ENCODE peak calls at places on chromosomes 7 and 10, in eight cellular contexts. N is A549, Z is stomach, X is heart left ventricle, J is endothelial cell, M is fibroblast of pulmonary artery, O is MCF 10A, U is HFFc6. W is an unnamed sample.
A peak's percentile ranks its signal among the peaks of the same experiment; 100 is the strongest.

GRCh38 chr7:43554423-43554822 is 28.5 kb upstream of the STK17A start:
- DNase-seq in M (no peak), Z (no peak), O (no peak), N (no peak), U (no peak), X (no peak), J (no peak), W (no peak)

GRCh38 chr7:55100172-55100961 is 81.5 kb downstream of the EGFR start:
- DNase-seq in O (no peak), X (peak; percentile 90), Z (peak; percentile 83), U (no peak), N (no peak), J (no peak), M (peak; percentile 38), W (no peak)

GRCh38 chr7:5451391-5451790 is 27.8 kb upstream of the TNRC18 start:
- DNase-seq in U (no peak), X (no peak), M (no peak), N (no peak), O (no peak), Z (no peak), J (no peak), W (no peak)

GRCh38 chr10:87053121-87053520 is 33.0 kb downstream of the FAM25A start:
- DNase-seq in O (no peak), X (peak; percentile 36), N (no peak), U (no peak), J (no peak), Z (peak; percentile 45), M (no peak), W (no peak)

GRCh38 chr7:146961617-146962016 is 845.0 kb downstream of the CNTNAP2 start:
- DNase-seq in N (no peak), Z (no peak), O (peak; percentile 56), M (peak; percentile 90), U (no peak), X (peak; percentile 11), J (no peak), W (no peak)

GRCh38 chr7:50748472-50748871 is 34.2 kb downstream of the GRB10 start:
- DNase-seq in U (no peak), M (no peak), X (no peak), N (no peak), O (no peak), Z (no peak), J (no peak), W (no peak)

GRCh38 chr7:117834983-117835664 is 38.1 kb downstream of the CTTNBP2 start:
- DNase-seq in J (no peak), N (no peak), M (no peak), O (no peak), Z (no peak), X (no peak), U (no peak), W (no peak)

GRCh38 chr7:99674995-99675742 is 4.6 kb downstream of the CYP3A5 start:
- DNase-seq in N (no peak), M (no peak), U (no peak), O (no peak), X (no peak), Z (no peak), J (no peak), W (no peak)

GRCh38 chr10:67079126-67079525 is 153.3 kb downstream of the LRRTM3 start:
- DNase-seq in Z (peak; percentile 59), N (no peak), U (no peak), O (peak; percentile 21), M (peak; percentile 1), J (no peak), X (no peak), W (no peak)

GRCh38 chr7:20185988-20186387 is 31.2 kb downstream of the MACC1 start:
- DNase-seq in O (no peak), X (no peak), U (no peak), N (no peak), J (no peak), M (no peak), Z (no peak), W (no peak)

GRCh38 chr7:116576350-116577319 is 51.8 kb downstream of the CAV1 start:
- DNase-seq in O (peak; percentile 70), N (no peak), X (no peak), J (no peak), Z (no peak), U (peak; percentile 95), M (peak; percentile 90), W (no peak)

GRCh38 chr7:73721237-73721848 is 1.9 kb upstream of the STX1A start:
- DNase-seq in O (peak; percentile 94), Z (peak; percentile 90), X (peak; percentile 80), U (no peak), M (no peak), J (no peak), N (no peak), W (no peak)

GRCh38 chr7:7565746-7566650 is 686 bp upstream of the MIOS start:
- DNase-seq in N (peak; percentile 8), O (no peak), U (no peak), X (no peak), M (no peak), Z (peak; percentile 42), J (peak; percentile 10), W (peak; percentile 5)

GRCh38 chr7:128937647-128938523 is at the start of gene IRF5:
- DNase-seq in U (no peak), M (no peak), O (peak; percentile 40), N (peak; percentile 37), Z (peak; percentile 80), J (no peak), X (peak; percentile 41), W (peak; percentile 55)

GRCh38 chr7:71497233-71497946 is 365.4 kb downstream of the GALNT17 start:
- DNase-seq in N (no peak), Z (no peak), U (no peak), O (no peak), J (no peak), M (no peak), X (peak; percentile 46), W (no peak)

GRCh38 chr10:122078326-122078725 is 89.4 kb downstream of the TACC2 start:
- DNase-seq in Z (no peak), X (no peak), U (no peak), O (no peak), M (no peak), J (no peak), N (no peak), W (no peak)

GRCh38 chr7:10104292-10104691 is 869.4 kb upstream of the PHF14 start:
- DNase-seq in U (no peak), M (no peak), N (no peak), X (no peak), Z (no peak), O (no peak), J (no peak), W (no peak)

GRCh38 chr10:132601567-132601966 is 64.0 kb downstream of the INPP5A start:
- DNase-seq in U (no peak), O (no peak), Z (no peak), N (no peak), X (no peak), J (no peak), M (no peak), W (no peak)

GRCh38 chr7:104921596-104921995 is 92.4 kb upstream of the KMT2E start:
- DNase-seq in J (no peak), X (no peak), U (no peak), Z (no peak), O (no peak), N (no peak), M (peak; percentile 16), W (no peak)

GRCh38 chr10:23081891-23082290 is 13.5 kb upstream of the MSRB2 start:
- DNase-seq in M (peak; percentile 37), O (peak; percentile 31), J (no peak), Z (no peak), U (no peak), X (no peak), N (peak; percentile 21), W (no peak)

GRCh38 chr10:130782467-130782866 is 529.1 kb downstream of the TCERG1L start:
- DNase-seq in O (no peak), N (no peak), M (no peak), J (no peak), Z (no peak), U (no peak), X (no peak), W (no peak)

GRCh38 chr10:27833792-27834191 is 88.2 kb upstream of the MKX start:
- DNase-seq in M (no peak), X (no peak), J (no peak), Z (no peak), U (no peak), N (no peak), O (no peak), W (no peak)
- TF ChIP-seq CTCF in M (no peak), X (no peak), J (no peak), Z (no peak), U (no peak), N (no peak), O (no peak), W (no peak)

DNA sequence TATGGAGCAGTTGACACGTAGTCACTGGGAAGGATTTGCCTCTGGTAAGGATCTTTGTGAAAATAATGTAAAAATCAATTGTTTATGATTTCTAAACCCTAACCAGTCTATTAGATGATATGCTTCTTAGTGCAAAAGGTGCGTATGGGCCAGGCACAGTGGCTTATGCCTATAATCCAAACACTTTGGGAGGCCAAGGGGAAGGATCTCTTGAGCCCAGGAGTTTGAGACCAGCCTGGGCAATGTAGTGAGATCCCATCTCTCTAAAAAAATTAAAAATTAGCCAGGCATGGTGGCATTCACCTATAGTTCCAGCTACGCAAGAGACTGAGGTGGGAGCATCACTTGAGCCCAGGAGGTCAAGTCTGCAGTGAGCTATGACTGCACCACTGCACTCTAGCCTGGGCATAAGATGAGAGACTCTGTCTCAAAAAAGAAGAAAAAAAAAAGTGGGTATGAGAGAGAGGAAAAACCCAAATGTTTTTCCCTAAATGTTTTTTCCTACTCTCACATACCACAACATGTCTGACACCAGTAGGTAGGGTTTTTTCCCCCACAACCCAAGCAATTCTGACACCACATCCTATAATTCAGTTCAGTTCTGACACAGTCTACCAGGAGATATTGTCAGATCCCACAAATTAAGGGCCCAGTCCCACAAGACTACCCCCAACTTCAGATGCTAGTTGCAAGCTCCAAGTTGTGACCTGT is 36.5 kb downstream of the DNAJC9 start:
- DNase-seq in M (no peak), X (no peak), Z (no peak), O (no peak), U (no peak), N (no peak), J (no peak), W (no peak)
- TF ChIP-seq CTCF in M (no peak), X (no peak), Z (no peak), O (no peak), U (no peak), N (no peak), J (no peak), W (no peak)

DNA sequence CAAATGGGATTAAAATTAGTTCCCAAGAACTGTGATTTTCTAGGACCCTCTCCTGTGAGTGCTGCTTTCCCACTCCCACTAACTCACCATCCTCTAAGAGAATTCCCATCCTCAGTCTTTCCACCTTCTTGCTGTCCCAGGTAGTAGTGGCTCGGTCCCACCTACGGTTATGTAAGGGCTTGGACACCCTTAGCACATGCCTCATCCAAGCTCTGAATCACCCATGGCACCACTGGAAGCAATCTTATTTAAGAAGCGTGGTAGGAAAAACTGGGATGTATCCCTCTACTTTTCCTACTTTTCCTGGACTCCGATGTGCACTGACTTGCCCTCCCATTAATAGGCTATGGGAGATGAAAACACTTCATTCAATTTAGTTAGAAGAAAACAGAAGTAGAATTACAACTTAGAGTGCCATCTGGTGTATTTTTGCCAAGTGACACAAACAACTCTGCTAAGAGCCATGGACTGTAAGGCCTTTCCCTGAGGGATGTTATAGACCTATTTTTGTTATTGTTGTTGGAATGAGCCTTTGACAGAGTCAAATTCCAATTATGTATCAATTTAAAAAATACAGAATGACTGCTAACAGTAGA is 13.7 kb upstream of the ANKRD22 start:
- DNase-seq in N (no peak), U (peak; percentile 29), O (peak; percentile 53), Z (no peak), X (no peak), M (peak; percentile 45), J (no peak), W (no peak)
- TF ChIP-seq CTCF in N (peak; percentile 39), U (peak; percentile 53), O (peak; percentile 25), Z (peak; percentile 54), X (no peak), M (peak; percentile 20), J (no peak), W (peak; percentile 27)

GRCh38 chr10:15585303-15585715 is 134.4 kb downstream of the ITGA8 start:
- DNase-seq in U (peak; percentile 51), N (peak; percentile 27), O (peak; percentile 61), X (peak; percentile 51), M (peak; percentile 59), J (peak; percentile 87), Z (peak; percentile 31), W (peak; percentile 36)
- TF ChIP-seq CTCF in U (peak; percentile 96), N (peak; percentile 46), O (peak; percentile 76), X (peak; percentile 72), M (peak; percentile 73), J (peak; percentile 91), Z (peak; percentile 22), W (peak; percentile 72)